ENCODE peak calls at places on chromosomes 5 and 9, in six cellular contexts. Z, K, T, J, D and X are unnamed samples. For H3K4me1, the result is how much of the 10 kb centered on the place peaks cover.

GRCh38 chr5:72109625-72110024 is 2.4 kb downstream of the MAP1B start:
- DNase-seq in Z (no peak), K (peak), T (no peak), J (no peak), D (no peak), X (no peak)

GRCh38 chr9:31347082-31347617 is 1037.3 kb upstream of the ACO1 start:
- DNase-seq in Z (no peak), K (no peak), T (no peak), J (peak), D (no peak), X (no peak)

GRCh38 chr5:151617841-151618710 is 26.9 kb upstream of the FAT2 start:
- DNase-seq in Z (no peak), K (no peak), T (no peak), J (no peak), D (no peak), X (no peak)

GRCh38 chr5:158236511-158237335 is 377.8 kb upstream of the CLINT1 start:
- DNase-seq in Z (no peak), K (no peak), T (no peak), J (no peak), D (no peak), X (no peak)

GRCh38 chr5:35180046-35180445 is 50.2 kb downstream of the PRLR start:
- DNase-seq in Z (no peak), K (no peak), T (no peak), J (no peak), D (no peak), X (no peak)

GRCh38 chr9:93257808-93258331 is 73.9 kb downstream of the WNK2 start:
- DNase-seq in Z (peak), K (peak), T (peak), J (no peak), D (no peak), X (peak)

GRCh38 chr9:93801120-93801519 is 154.0 kb downstream of the BARX1 start:
- DNase-seq in Z (no peak), K (no peak), T (no peak), J (no peak), D (no peak), X (no peak)

GRCh38 chr9:69984831-69985230 is 58.8 kb upstream of the MAMDC2 start:
- DNase-seq in Z (no peak), K (no peak), T (no peak), J (no peak), D (no peak), X (no peak)

GRCh38 chr9:136418182-136419091 is 8.0 kb downstream of the PMPCA start:
- DNase-seq in Z (no peak), K (no peak), T (no peak), J (no peak), D (no peak), X (no peak)

GRCh38 chr9:113609562-113610318 is 146.2 kb downstream of the RGS3 start:
- DNase-seq in Z (peak), K (peak), T (peak), J (no peak), D (peak), X (peak)

GRCh38 chr5:117888688-117889087 is 1099.7 kb downstream of the DTWD2 start:
- DNase-seq in Z (no peak), K (no peak), T (no peak), J (peak), D (no peak), X (no peak)

GRCh38 chr9:133666845-133667244 is 30.7 kb downstream of the DBH start:
- DNase-seq in Z (no peak), K (no peak), T (no peak), J (no peak), D (no peak), X (no peak)

GRCh38 chr5:169300468-169301385 is at the start of gene SLIT3:
- DNase-seq in Z (peak), K (peak), T (peak), J (no peak), D (peak), X (no peak)

GRCh38 chr5:68405026-68405684 is 189.6 kb downstream of the PIK3R1 start:
- DNase-seq in Z (no peak), K (no peak), T (peak), J (no peak), D (no peak), X (no peak)

GRCh38 chr9:82722556-82722955 is 340.4 kb downstream of the RASEF start:
- DNase-seq in Z (no peak), K (no peak), T (no peak), J (no peak), D (no peak), X (no peak)

GRCh38 chr5:94326579-94326978 is 291.8 kb downstream of the KIAA0825 start:
- DNase-seq in Z (no peak), K (no peak), T (no peak), J (no peak), D (no peak), X (no peak)

GRCh38 chr5:88660947-88661869 is 221.8 kb downstream of the MEF2C start:
- DNase-seq in Z (peak), K (peak), T (peak), J (peak), D (peak), X (no peak)

GRCh38 chr9:90921969-90922368 is 120.3 kb downstream of the SYK start:
- DNase-seq in Z (no peak), K (no peak), T (no peak), J (no peak), D (no peak), X (no peak)
- H3K4me1 ChIP-seq in Z (under half), K (under half), T (under half), J (under half), D (under half), X (under half)

GRCh38 chr5:168290902-168291280 is 554 bp upstream of the WWC1 start:
- DNase-seq in Z (no peak), K (no peak), T (no peak), J (no peak), D (no peak), X (no peak)
- H3K27ac ChIP-seq in Z (no peak), K (no peak), T (peak), J (no peak), D (no peak), X (peak)

DNA sequence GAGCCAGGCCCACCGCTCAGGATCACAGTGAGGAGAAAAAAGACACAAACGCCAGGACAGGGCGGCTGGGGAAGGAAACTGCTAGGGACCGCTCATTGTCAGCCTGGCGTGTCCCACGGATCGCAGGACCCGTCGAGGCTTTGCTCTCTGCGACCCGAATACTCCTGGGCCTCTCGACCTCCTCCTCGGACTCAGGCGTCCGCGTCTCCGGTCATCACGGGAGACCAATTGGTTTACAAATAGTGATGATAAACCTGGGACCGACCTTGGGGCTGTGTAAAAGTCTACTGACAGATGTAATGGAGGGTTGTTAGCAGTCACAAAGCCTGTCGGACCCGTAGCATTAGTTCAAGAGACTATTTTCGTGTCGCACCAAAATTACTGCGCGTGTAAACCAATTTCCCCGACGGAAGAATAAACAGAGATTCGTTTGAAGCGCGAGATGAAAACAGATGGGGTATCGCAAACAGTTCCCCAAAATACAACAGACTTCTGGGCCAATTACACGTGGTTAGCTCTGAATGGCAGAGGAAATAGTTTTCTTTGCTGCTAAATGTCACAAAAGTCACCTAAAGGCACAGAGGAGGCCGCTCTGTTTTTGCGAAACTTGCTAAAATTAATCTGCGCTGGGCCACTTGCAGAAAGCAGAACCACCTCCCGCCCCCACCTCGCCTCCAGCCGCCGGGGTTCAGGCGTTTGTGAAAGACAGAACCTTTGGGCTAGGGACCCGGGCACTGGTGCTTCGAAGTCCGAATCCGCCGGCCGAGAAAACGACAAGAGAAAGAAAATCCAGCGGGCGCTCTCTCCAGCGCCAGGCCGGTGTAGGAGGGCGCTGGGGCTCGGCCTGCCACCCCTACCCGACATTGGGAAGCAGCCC is 67.6 kb downstream of the FOXD1 start:
- DNase-seq in Z (peak), K (peak), T (no peak), J (no peak), D (no peak), X (no peak)
- H3K4me3 ChIP-seq in Z (no peak), K (no peak), T (peak), J (no peak), D (peak), X (peak)

DNA sequence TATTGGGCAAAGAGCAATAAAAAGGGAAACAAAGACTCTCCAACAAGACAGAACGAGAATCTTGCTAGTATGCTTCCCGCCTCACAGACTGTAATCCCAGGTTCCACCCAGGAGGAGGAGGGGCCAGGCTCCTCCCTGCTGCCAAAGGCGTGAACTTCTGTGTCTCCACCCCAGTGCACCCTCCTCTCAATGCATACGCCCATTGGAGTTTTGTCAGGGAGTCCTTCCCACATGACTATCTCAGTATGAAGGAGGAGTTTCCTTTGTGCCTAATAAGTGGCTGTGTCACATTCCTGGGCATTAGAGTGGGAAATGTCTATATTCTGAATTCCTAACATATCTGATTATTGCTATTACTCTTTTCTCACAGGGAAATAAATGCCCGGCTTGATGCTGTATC is 106.4 kb upstream of the DHFR start:
- DNase-seq in Z (no peak), K (no peak), T (no peak), J (no peak), D (no peak), X (no peak)
- H3K4me1 ChIP-seq in Z (under half), K (under half), T (under half), J (under half), D (under half), X (under half)

GRCh38 chr5:67021031-67021430 is 175.6 kb downstream of the CD180 start:
- DNase-seq in Z (no peak), K (no peak), T (no peak), J (no peak), D (no peak), X (no peak)
- H3K27ac ChIP-seq in Z (peak), K (no peak), T (no peak), J (no peak), D (peak), X (peak)